ENCODE peak calls at places on chromosomes 16 and 17, in six cellular contexts. N is fibroblast of lung, H is PC-9, J is IMR-90, W is keratinocyte, S is PC-3. I is an unnamed sample.

GRCh38 chr17:2965621-2966275 is 97.7 kb downstream of the OR1D5 start:
- DNase-seq in N (peak), H (peak), J (peak), W (no peak), S (peak), I (no peak)

GRCh38 chr17:39942076-39942475 is 14.5 kb downstream of the LRRC3C start:
- DNase-seq in N (no peak), H (no peak), J (no peak), W (no peak), S (no peak), I (no peak)

GRCh38 chr16:84391151-84391873 is 23.0 kb downstream of the ATP2C2 start:
- DNase-seq in N (peak), H (no peak), J (peak), W (no peak), S (no peak), I (no peak)

GRCh38 chr17:32971171-32971570 is 20.5 kb upstream of the SPACA3 start:
- DNase-seq in N (peak), H (no peak), J (no peak), W (peak), S (peak), I (no peak)

GRCh38 chr16:56800355-56800754 is 64.7 kb upstream of the SLC12A3 start:
- DNase-seq in N (peak), H (no peak), J (no peak), W (no peak), S (no peak), I (no peak)

GRCh38 chr17:40283662-40284061 is 4.0 kb upstream of the CDC6 start:
- DNase-seq in N (peak), H (no peak), J (peak), W (peak), S (peak), I (no peak)

GRCh38 chr16:68146583-68146982 is 61.4 kb downstream of the NFATC3 start:
- DNase-seq in N (peak), H (no peak), J (peak), W (no peak), S (no peak), I (no peak)

GRCh38 chr16:82621796-82622195 is 5.0 kb upstream of the CDH13 start:
- DNase-seq in N (no peak), H (no peak), J (no peak), W (no peak), S (peak), I (peak)

GRCh38 chr17:15351487-15351840 is 10.1 kb upstream of the TEKT3 start:
- DNase-seq in N (no peak), H (no peak), J (no peak), W (no peak), S (no peak), I (no peak)

GRCh38 chr17:57926723-57927047 is 28.5 kb downstream of the CUEDC1 start:
- DNase-seq in N (no peak), H (no peak), J (no peak), W (no peak), S (no peak), I (no peak)

GRCh38 chr17:69535022-69535570 is 120.6 kb downstream of the MAP2K6 start:
- DNase-seq in N (no peak), H (no peak), J (no peak), W (no peak), S (no peak), I (no peak)

GRCh38 chr17:40322417-40323315 is 13.7 kb downstream of the RARA start:
- DNase-seq in N (peak), H (peak), J (peak), W (no peak), S (peak), I (peak)

GRCh38 chr16:56475226-56475625 is 23.9 kb downstream of the OGFOD1 start:
- DNase-seq in N (no peak), H (no peak), J (no peak), W (no peak), S (no peak), I (no peak)

GRCh38 chr17:4043862-4044261 is 79.6 kb upstream of the ATP2A3 start:
- DNase-seq in N (no peak), H (no peak), J (no peak), W (no peak), S (no peak), I (no peak)

GRCh38 chr16:88626646-88627045 is 11.7 kb upstream of the IL17C start:
- DNase-seq in N (no peak), H (no peak), J (no peak), W (no peak), S (no peak), I (no peak)

GRCh38 chr17:27543464-27543856 is 87.2 kb downstream of the KSR1 start:
- DNase-seq in N (no peak), H (no peak), J (no peak), W (no peak), S (no peak), I (no peak)

GRCh38 chr17:81994593-81995462 is 17.4 kb downstream of the ASPSCR1 start:
- DNase-seq in N (no peak), H (no peak), J (no peak), W (no peak), S (no peak), I (no peak)

GRCh38 chr17:45145035-45145389 is 3.3 kb upstream of the HEXIM1 start:
- DNase-seq in N (no peak), H (no peak), J (no peak), W (no peak), S (no peak), I (no peak)
- H3K4me3 ChIP-seq in N (no peak), H (no peak), J (no peak), W (no peak), S (no peak), I (no peak)

GRCh38 chr17:18326572-18326971 is 11.5 kb downstream of the SMCR8 start:
- DNase-seq in N (no peak), H (no peak), J (no peak), W (no peak), S (no peak), I (no peak)
- H3K4me2 ChIP-seq in N (no peak), H (no peak), J (no peak), W (no peak), S (no peak), I (no peak)

GRCh38 chr17:49194297-49194607 is 16.1 kb downstream of the GNGT2 start:
- DNase-seq in N (no peak), H (no peak), J (no peak), W (no peak), S (no peak), I (no peak)

GRCh38 chr17:49191407-49191916 is 18.9 kb downstream of the GNGT2 start:
- DNase-seq in N (no peak), H (no peak), J (no peak), W (no peak), S (no peak), I (no peak)

GRCh38 chr17:49191917-49192741 is 18.2 kb downstream of the GNGT2 start:
- DNase-seq in N (peak), H (peak), J (peak), W (peak), S (peak), I (peak)

GRCh38 chr17:49193513-49194296 is 16.7 kb downstream of the GNGT2 start:
- DNase-seq in N (peak), H (peak), J (peak), W (peak), S (peak), I (peak)

DNA sequence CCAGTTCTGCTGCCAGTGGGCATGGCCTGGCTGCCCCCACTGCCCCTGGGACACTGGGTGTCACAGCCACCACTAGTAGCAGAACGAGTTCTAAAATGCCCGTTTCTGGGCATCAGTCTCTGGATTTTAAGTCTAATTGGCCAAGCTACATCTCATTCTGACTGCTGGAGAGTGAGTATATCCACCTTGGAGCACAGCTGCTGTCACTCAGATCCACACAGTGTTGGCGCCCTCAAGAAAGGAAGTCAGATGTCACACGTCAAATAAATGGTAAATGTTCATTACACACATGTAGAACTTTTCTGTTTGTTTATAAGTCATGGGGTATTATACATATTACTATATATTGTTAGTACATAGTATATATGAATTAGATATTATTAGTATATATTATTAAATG is 19.4 kb downstream of the GNGT2 start:
- DNase-seq in N (no peak), H (no peak), J (no peak), W (no peak), S (no peak), I (peak)
- H3K4me3 ChIP-seq in N (no peak), H (no peak), J (no peak), W (no peak), S (peak), I (no peak)

GRCh38 chr17:21201302-21201602 is 12.7 kb downstream of the TMEM11 start:
- DNase-seq in N (no peak), H (no peak), J (no peak), W (no peak), S (peak), I (no peak)
- H3K4me2 ChIP-seq in N (no peak), H (no peak), J (no peak), W (peak), S (no peak), I (no peak)

GRCh38 chr17:62705781-62706597 is 78.5 kb downstream of the MRC2 start:
- DNase-seq in N (peak), H (no peak), J (peak), W (no peak), S (no peak), I (no peak)
- H3K4me3 ChIP-seq in N (peak), H (peak), J (peak), W (peak), S (no peak), I (no peak)

DNA sequence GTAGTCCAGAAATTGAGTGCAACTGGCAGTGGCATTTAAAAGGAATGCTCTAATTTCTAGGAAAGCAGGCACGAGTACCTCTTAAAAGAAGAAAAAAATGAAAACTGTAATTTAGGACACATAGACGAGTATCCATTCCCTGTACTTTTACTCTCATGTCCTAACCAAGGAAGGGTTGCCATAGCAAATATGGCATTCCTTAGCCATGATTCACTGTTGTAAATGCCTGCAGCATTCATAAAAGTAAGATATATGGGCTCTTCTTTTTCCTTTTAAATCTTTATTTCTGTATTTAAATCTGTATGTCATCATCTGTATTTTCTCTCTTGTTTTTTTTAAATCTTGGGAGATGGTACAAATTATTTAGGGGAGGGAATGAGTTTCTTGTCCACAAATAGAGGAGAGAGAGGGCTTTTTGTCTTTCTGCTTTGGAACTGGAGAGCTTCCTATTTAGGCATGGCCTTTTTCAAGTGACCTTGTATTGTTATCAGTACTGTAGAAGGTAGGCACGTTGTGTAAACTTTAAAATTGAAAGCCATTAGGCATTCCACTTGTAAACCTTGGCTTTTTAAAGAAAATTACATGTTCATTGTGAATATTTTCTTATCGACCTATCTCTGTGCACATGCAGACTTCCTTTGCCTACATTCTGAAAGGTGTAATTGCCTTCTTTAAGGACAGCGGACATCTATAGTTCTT is 50.0 kb downstream of the TENT4B start:
- DNase-seq in N (peak), H (peak), J (peak), W (no peak), S (peak), I (no peak)
- H3K4me2 ChIP-seq in N (peak), H (peak), J (peak), W (peak), S (peak), I (no peak)